ENCODE peak calls at places on chromosomes 13 and 19, in five cellular contexts. T is esophagus squamous epithelium, L is GM23338, J is uterus, R is lower lobe of right lung. X is an unnamed sample.

GRCh38 chr13:46577656-46578589 is 25.0 kb downstream of the LRCH1 start:
- DNase-seq in L (no peak), R (no peak), J (no peak), T (no peak), X (no peak)

GRCh38 chr13:98678741-98679140 is 73.7 kb downstream of the SLC15A1 start:
- DNase-seq in T (no peak), J (no peak), R (no peak), L (no peak), X (no peak)

GRCh38 chr13:87669379-87669978 is 1.7 kb upstream of the SLITRK5 start:
- DNase-seq in J (no peak), L (peak), T (no peak), R (no peak), X (no peak)

GRCh38 chr19:40139533-40140287 is 49.0 kb upstream of the ZNF780A start:
- DNase-seq in R (no peak), J (no peak), L (peak), T (no peak), X (no peak)

GRCh38 chr13:31947506-31947905 is 84.1 kb upstream of the FRY start:
- DNase-seq in R (no peak), J (no peak), T (no peak), L (peak), X (no peak)

GRCh38 chr13:99200433-99201167 is at the start of gene UBAC2:
- DNase-seq in L (peak), J (peak), R (peak), T (peak), X (peak)

GRCh38 chr13:43307921-43308433 is 284.6 kb downstream of the DNAJC15 start:
- DNase-seq in R (peak), J (peak), T (no peak), L (no peak), X (no peak)

GRCh38 chr13:100721885-100722512 is 47.4 kb upstream of the TMTC4 start:
- DNase-seq in T (no peak), R (no peak), L (peak), J (no peak), X (peak)

GRCh38 chr13:28574617-28575142 is 79.8 kb upstream of the FLT1 start:
- DNase-seq in T (no peak), L (no peak), J (no peak), R (no peak), X (no peak)

GRCh38 chr13:46173656-46174055 is 8.3 kb downstream of the LCP1 start:
- DNase-seq in L (no peak), J (no peak), T (no peak), R (no peak), X (no peak)

GRCh38 chr13:102707465-102707864 is 12.6 kb upstream of the METTL21C start:
- DNase-seq in T (no peak), R (no peak), L (no peak), J (no peak), X (no peak)

GRCh38 chr13:20125129-20125782 is 35.6 kb downstream of the GJA3 start:
- DNase-seq in L (no peak), R (no peak), T (no peak), J (no peak), X (no peak)

GRCh38 chr19:7197760-7198696 is 96.2 kb downstream of the INSR start:
- DNase-seq in L (peak), T (peak), R (peak), J (peak), X (peak)
- H3K27ac ChIP-seq in L (peak), T (peak), R (peak), J (peak), X (peak)

GRCh38 chr13:114033541-114034315 is 59.9 kb upstream of the C13orf46 start:
- DNase-seq in L (no peak), R (no peak), T (no peak), J (no peak), X (no peak)
- H3K27ac ChIP-seq in L (no peak), R (no peak), T (no peak), J (peak), X (peak)

DNA sequence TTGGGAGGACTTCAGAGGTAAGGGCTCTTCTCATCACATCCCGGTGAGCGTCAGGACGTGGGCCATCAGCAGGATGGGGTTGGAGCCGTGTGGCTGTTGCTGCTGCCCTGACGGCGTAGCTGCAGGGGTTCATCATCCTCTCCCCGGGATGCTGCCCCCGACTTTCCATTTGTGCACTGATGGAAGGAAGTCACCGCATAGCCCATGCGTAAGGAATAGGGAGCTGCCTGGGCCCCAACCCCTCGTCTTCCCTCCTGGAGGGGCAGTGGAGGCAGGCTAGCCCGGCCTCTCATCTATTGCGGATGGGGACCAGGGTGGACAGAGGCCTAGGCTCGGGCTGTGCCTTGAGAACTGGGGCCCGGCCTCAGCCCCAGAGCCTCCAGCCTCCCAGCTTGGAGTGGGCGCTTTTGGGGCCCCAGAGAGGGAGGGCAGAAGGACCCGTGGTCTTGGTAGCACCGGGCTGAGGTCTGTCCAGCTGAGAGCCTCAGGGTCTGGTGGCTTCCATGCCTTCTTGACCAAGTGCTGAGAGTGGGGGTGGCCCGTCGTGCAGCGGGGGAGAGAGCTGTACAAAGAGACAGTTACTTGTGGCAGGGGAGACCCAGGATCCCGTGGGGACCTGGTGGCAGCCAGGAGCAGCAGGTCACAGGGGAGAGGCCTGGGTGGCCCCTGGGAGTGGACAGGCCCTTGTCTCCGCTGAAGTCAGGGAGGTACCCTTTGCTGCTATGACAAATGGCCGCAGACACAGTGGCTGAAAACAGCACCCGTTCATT is 44.0 kb downstream of the KDM4B start:
- DNase-seq in J (no peak), R (no peak), L (no peak), T (no peak), X (no peak)
- H3K27ac ChIP-seq in J (no peak), R (no peak), L (no peak), T (no peak), X (no peak)

DNA sequence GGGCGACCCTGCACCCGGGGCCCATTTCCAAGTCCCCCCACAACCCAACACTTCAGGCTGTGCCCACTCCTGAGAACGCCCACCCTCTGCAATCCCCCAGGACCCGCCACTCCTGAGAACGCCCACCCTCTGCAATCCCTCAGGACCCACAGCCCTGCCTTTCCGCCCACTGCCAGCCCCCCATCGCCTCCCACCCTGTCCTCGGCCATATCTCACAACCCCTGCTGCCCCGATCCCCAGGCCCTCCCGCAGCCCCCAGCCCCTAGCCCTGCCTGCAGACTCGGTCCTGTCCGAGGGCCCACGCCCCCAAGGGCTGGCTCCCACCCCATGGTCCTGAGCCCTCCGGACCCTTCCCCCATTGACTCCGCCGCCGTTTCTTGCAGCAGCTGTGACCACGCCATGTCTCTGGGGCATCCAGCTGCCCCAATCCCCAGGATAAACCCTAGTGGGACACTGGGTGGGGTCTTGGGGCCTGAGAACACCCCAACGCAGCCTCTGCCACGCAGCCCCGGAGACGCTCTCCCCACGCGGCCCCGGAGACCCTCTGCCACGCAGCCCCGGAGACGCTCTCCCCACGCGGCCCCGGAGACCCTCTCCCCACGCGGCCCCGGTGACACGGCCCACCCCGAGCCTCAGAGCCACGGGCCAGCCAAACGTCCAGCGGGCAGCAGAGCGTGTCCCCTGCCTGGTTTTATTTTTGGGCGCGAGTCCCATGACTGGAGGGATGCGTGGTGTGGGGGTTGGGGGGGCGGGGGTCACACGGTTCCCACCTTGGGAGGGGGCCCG is 17.0 kb downstream of the SBNO2 start:
- DNase-seq in R (no peak), L (no peak), T (no peak), J (no peak), X (no peak)
- H3K27ac ChIP-seq in R (peak), L (no peak), T (peak), J (no peak), X (no peak)

DNA sequence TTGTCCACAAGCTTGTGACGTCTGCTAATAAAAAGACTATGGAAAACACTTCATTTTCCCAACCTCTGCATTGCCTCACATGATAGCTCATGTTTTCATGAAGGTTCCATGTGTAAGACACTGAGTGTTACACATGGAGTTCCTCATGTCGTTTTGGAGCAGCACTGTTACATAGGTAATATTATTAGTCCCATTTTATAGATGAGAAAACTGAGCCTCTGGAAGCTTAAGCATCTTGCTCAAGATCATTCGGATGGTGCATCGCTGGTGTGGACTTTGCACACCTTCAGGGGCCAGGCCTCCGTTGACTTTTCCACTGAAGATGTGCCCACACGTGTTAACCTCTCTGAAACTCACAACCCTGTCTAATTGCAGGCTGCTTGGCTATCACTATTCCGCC is 743.4 kb downstream of the UQCRFS1 start:
- DNase-seq in J (no peak), L (no peak), R (no peak), T (no peak), X (no peak)
- H3K27ac ChIP-seq in J (no peak), L (no peak), R (no peak), T (no peak), X (no peak)

GRCh38 chr13:37192986-37193385 is 87.5 kb upstream of the CSNK1A1L start:
- DNase-seq in T (no peak), R (no peak), J (no peak), L (no peak), X (no peak)

GRCh38 chr13:37187110-37187509 is 81.6 kb upstream of the CSNK1A1L start:
- DNase-seq in J (no peak), L (no peak), R (no peak), T (no peak), X (no peak)

GRCh38 chr13:37187611-37188010 is 82.1 kb upstream of the CSNK1A1L start:
- DNase-seq in T (no peak), J (no peak), L (no peak), R (no peak), X (no peak)
- H3K27ac ChIP-seq in T (no peak), J (no peak), L (no peak), R (no peak), X (no peak)

DNA sequence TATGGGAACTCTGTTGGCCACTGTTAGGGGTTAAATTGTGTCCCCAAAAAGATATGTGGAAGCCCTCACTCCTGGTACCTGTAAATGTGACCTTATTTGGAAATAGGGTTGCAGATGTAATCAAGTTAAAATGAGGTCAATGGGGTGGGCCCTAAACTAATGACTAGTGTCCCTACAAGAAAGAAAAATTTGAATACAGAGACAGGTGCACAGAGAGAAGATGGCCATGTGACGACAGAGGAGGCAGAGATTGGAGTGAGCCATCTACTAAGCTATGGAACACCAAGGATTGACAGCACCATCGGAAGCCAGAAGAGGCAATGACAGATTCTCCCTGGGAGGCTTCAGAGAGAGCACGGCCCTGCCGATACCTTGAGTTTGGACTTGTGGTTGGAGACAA is 16.5 kb downstream of the POU2F2 start:
- DNase-seq in J (no peak), L (no peak), T (no peak), R (no peak), X (no peak)
- H3K27ac ChIP-seq in J (no peak), L (no peak), T (no peak), R (no peak), X (no peak)

DNA sequence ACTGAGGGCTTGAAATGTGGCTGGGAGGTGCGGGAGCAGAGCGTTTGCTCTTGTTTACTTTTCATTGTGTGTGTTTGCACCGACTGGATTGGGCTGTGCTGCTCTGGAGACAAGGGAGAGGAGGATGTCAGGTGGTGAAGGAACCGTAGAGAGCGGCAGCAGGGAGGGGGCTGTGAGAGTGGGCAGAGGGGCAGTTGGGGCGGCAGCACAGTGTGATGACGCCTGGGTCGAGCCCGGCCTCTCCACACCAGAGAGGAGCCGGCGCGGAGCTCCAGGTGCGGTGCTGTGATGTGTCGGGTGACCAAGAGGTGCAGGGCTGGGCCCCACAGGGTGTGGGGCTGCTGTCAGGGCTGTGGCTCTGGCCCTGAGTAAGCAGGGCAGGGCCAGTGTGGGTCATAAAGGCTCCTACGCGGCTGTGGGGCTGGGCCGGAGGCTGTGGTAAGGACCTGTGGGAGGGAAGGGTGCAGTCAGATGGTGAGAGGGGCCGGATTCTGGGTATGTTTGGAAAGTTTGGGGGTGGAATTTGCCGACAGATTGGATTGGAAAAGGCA is 10.5 kb downstream of the NAXD start:
- DNase-seq in J (no peak), L (no peak), T (no peak), R (no peak), X (no peak)
- H3K27ac ChIP-seq in J (no peak), L (no peak), T (peak), R (no peak), X (no peak)

DNA sequence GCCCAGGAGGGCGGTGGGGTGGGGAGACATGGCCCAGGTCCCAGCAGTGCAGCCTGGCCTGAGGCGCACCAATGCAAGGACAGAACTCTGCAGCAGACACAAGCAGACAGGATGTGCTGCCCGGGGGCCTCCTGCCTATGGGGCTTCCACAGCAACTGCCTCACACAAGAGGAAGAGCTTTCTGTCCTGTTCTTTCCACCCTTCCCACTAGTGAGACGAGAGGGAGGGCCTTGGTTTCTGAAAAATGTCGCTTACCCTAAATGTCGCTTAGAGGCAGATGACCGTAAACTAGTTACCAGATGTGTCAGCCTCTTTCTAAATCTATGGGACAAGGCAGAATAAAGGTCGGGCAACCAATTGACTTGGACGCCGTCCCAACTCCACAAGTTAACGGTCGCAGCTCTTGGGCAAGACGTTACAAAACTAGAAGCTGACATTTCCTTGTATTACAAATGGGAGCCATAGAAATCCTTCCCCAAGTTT is at the start of gene LAIR1:
- DNase-seq in R (peak), L (no peak), J (no peak), T (no peak), X (no peak)
- H3K27ac ChIP-seq in R (peak), L (no peak), J (no peak), T (no peak), X (peak)

X was measured in substantia nigra.